ENCODE peak calls at places on chromosomes 3 and 15, in seven cellular contexts. T is neuronal stem cell, W is IMR-90, K is trophoblast cell, Z is H9, C is H1, I is mesenchymal stem cell. O is an unnamed sample.

GRCh38 chr3:72482589-72483249 is 365.5 kb downstream of the SHQ1 start:
- DNase-seq in T (no peak), W (peak; percentile 74), K (peak; percentile 50), Z (no peak), C (no peak), I (peak; percentile 82), O (peak; percentile 69)

GRCh38 chr3:634511-634910 is 437.9 kb downstream of the CHL1 start:
- DNase-seq in T (no peak), W (no peak), K (no peak), Z (peak; percentile 31), C (no peak), I (no peak), O (peak; percentile 39)

GRCh38 chr3:26714485-26714884 is 91.9 kb downstream of the LRRC3B start:
- DNase-seq in T (no peak), W (no peak), K (no peak), Z (no peak), C (no peak), I (no peak), O (no peak)

GRCh38 chr3:3800685-3801509 is 1.7 kb downstream of the LRRN1 start:
- DNase-seq in T (peak; percentile 32), W (no peak), K (no peak), Z (peak; percentile 40), C (no peak), I (no peak), O (peak; percentile 65)

GRCh38 chr3:55030938-55031337 is 103.1 kb upstream of the LRTM1 start:
- DNase-seq in T (no peak), W (peak; percentile 15), K (no peak), Z (no peak), C (no peak), I (peak; percentile 40), O (no peak)

GRCh38 chr15:89378699-89379422 is 44.2 kb upstream of the POLG start:
- DNase-seq in T (no peak), W (no peak), K (no peak), Z (no peak), C (no peak), I (no peak), O (no peak)

GRCh38 chr15:50227076-50227475 is 38.5 kb downstream of the HDC start:
- DNase-seq in T (no peak), W (peak; percentile 88), K (no peak), Z (no peak), C (no peak), I (peak; percentile 29), O (no peak)

GRCh38 chr15:43517354-43518072 is at the start of gene MAP1A:
- DNase-seq in T (no peak), W (peak; percentile 71), K (no peak), Z (peak; percentile 77), C (no peak), I (peak; percentile 83), O (peak; percentile 75)

GRCh38 chr3:130644600-130645232 is 101.9 kb downstream of the PIK3R4 start:
- DNase-seq in T (no peak), W (no peak), K (no peak), Z (no peak), C (no peak), I (no peak), O (no peak)

GRCh38 chr15:60414016-60414682 is 16.4 kb upstream of the ANXA2 start:
- DNase-seq in T (no peak), W (peak; percentile 78), K (no peak), Z (no peak), C (no peak), I (peak; percentile 58), O (no peak)

GRCh38 chr3:2599471-2599870 is 500.8 kb downstream of the CNTN4 start:
- DNase-seq in T (no peak), W (no peak), K (no peak), Z (no peak), C (no peak), I (peak; percentile 31), O (no peak)

DNA sequence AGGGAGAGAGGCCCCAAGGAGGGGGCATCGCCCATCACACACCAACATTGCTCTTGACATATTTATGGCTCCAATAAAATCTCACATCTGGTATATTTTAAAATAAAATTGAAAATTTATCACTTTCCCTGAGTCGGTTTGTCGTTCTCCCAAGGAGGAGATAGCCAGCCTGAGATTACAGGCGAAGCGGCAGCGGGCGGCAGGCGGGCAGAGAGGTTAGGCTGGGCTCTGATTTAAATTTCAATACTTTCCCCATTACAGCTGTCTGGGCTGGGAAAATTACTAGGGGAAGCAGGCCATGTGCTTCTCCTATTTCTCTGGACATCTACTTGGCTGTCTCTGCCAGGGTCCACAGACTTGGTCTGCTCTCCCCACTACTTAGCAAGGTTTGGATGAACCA is 98.7 kb downstream of the LINGO1 start:
- DNase-seq in T (no peak), W (no peak), K (no peak), Z (no peak), C (no peak), I (no peak), O (no peak)
- H2AK5ac ChIP-seq in T (peak overlapping the region; percentile 30), W (no peak overlapping the region), K (no peak overlapping the region), Z (no peak overlapping the region), C (peak overlapping the region; percentile 19), I (no peak overlapping the region), O (no peak overlapping the region)

DNA sequence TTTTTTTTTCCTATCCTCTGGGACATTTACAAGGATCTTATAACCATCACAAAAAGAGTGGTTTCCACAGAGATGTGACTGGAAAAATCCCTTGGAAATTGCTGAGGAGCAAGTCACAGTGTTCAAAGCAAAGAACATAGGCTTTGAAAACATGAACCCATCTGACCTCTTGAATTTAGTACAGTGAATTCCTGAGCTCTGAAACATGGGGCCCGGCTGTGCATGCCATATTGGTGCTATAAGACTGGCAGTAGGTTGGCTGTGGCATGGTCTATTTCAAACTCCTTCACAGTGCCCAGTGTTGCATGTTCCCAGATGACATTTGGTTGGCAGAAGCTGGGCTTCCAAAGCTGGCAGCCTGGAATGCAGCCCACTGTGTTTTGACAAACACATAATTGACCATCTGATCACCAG is 202.2 kb downstream of the TIGIT start:
- DNase-seq in T (no peak), W (peak; percentile 72), K (peak; percentile 73), Z (no peak), C (no peak), I (peak; percentile 76), O (no peak)
- H2AK5ac ChIP-seq in T (no peak overlapping the region), W (no peak overlapping the region), K (no peak overlapping the region), Z (no peak overlapping the region), C (no peak overlapping the region), I (no peak overlapping the region), O (no peak overlapping the region)

GRCh38 chr3:18159681-18160080 is 265.5 kb downstream of the SATB1 start:
- DNase-seq in T (no peak), W (no peak), K (no peak), Z (no peak), C (no peak), I (no peak), O (no peak)
- H2AK5ac ChIP-seq in T (no peak overlapping the region), W (no peak overlapping the region), K (no peak overlapping the region), Z (no peak overlapping the region), C (no peak overlapping the region), I (no peak overlapping the region), O (no peak overlapping the region)

GRCh38 chr15:23645379-23646164 is 2.1 kb downstream of the MAGEL2 start:
- DNase-seq in T (no peak), W (no peak), K (no peak), Z (peak; percentile 62), C (no peak), I (no peak), O (peak; percentile 59)
- H2AK5ac ChIP-seq in T (no peak overlapping the region), W (no peak overlapping the region), K (no peak overlapping the region), Z (no peak overlapping the region), C (no peak overlapping the region), I (no peak overlapping the region), O (no peak overlapping the region)

DNA sequence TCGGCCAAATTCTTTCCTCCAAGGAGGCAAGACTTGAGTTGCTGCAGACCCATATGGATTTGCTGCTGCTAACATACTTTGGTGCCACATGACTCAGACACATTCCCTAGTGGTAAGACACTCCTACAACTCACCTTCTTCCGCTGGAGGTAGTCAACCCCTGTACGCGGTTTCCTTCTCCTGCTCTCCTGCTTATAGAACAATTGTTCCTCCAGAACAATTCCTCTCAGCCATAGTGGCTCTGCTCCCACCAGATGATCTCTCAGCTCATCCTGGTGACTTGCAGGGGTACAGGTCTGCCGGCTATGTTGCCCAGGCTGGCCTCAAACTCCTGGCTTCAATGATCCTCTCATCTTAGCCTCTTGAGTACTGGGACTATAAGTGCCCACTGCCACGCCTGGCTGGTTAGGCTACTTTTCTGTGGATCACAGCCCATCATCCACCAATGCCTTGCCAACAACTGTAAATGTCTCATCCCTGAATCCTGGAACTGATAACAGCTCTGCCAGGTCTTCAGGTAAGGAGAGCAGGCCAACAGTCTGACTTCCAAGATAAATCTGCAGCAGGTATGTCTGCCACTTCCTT is 2.4 kb upstream of the CXCR6 start:
- DNase-seq in T (no peak), W (no peak), K (peak; percentile 90), Z (no peak), C (no peak), I (no peak), O (peak; percentile 7)
- H2AK5ac ChIP-seq in T (no peak overlapping the region), W (no peak overlapping the region), K (peak overlapping the region; percentile 71), Z (no peak overlapping the region), C (no peak overlapping the region), I (no peak overlapping the region), O (no peak overlapping the region)

O was measured in mesendoderm.